ENCODE peak calls at places on chromosomes 7 and 10, in four cellular contexts. O, W, I and X are unnamed samples.

GRCh38 chr7:31540786-31541185 is 26.9 kb downstream of the ITPRID1 start:
- DNase-seq in I (no peak), W (no peak), O (no peak), X (no peak)

GRCh38 chr7:153381275-153382119 is 621.9 kb downstream of the ACTR3B start:
- DNase-seq in I (no peak), O (no peak), W (no peak), X (peak)

GRCh38 chr10:86285136-86285790 is 81.3 kb downstream of the GRID1 start:
- DNase-seq in W (no peak), I (no peak), O (no peak), X (no peak)

GRCh38 chr10:58577394-58577793 is 64.7 kb downstream of the BICC1 start:
- DNase-seq in O (no peak), I (peak), W (no peak), X (no peak)

GRCh38 chr7:23285657-23286646 is 13.2 kb upstream of the MALSU1 start:
- DNase-seq in I (no peak), W (no peak), O (no peak), X (no peak)

GRCh38 chr7:93194368-93194767 is 31.9 kb downstream of the HEPACAM2 start:
- DNase-seq in W (no peak), O (no peak), I (peak), X (no peak)

GRCh38 chr7:106679153-106679931 is 18.4 kb upstream of the CCDC71L start:
- DNase-seq in W (peak), I (peak), O (peak), X (peak)

GRCh38 chr7:110754649-110755048 is 336.3 kb upstream of the LRRN3 start:
- DNase-seq in W (no peak), I (no peak), O (no peak), X (no peak)

GRCh38 chr7:102287465-102288146 is 938 bp downstream of the SH2B2 start:
- DNase-seq in W (no peak), O (no peak), I (peak), X (no peak)

GRCh38 chr10:67606572-67606971 is 89.4 kb downstream of the CTNNA3 start:
- DNase-seq in I (peak), O (peak), W (no peak), X (no peak)

GRCh38 chr7:114412548-114412947 is 2.1 kb upstream of the FOXP2 start:
- DNase-seq in O (no peak), W (no peak), I (no peak), X (no peak)

GRCh38 chr7:155129186-155129585 is 59.1 kb downstream of the HTR5A start:
- DNase-seq in I (no peak), W (no peak), O (no peak), X (no peak)

DNA sequence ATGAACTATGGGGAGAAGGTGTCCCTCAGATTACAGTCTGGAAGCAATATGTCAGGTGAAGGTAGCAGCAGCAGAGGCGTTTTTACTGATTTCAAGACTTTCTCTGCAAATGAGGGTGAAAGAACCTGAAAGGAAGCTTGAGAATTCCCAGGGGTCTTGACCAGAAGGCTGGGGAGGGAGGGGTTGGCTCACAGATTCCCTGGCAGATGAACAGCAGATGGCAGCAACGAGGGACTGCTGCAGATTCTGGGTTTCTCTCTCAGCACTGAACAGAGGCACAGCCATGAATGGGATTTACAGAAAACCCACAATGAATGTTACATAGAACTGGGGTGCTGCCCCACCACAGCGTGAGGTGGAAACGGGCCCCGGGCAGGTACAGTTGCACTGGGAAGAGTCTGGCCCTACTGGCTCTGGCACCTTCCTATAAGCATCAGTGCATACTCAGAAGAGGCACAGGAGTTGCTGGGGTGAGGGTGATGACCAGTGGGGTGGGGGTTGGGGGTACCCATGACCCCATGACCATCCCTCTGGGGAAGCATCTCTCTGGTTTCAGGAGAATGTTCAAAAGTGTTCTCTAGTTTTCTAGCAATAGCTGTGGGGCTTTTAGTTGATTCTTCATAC is 317.8 kb downstream of the SH2D4B start:
- DNase-seq in I (peak), O (no peak), W (peak), X (peak)
- TF ChIP-seq CTCF in I (peak), O (no peak), W (peak), X (peak)

GRCh38 chr7:36291387-36292316 is 98.0 kb upstream of the ANLN start:
- DNase-seq in I (peak), O (peak), W (peak), X (peak)

GRCh38 chr7:36297364-36298009 is 92.2 kb upstream of the ANLN start:
- DNase-seq in O (no peak), W (no peak), I (no peak), X (no peak)

GRCh38 chr7:36296284-36296683 is 93.4 kb upstream of the ANLN start:
- DNase-seq in I (no peak), O (no peak), W (no peak), X (no peak)

GRCh38 chr7:36298145-36298544 is 91.5 kb upstream of the ANLN start:
- DNase-seq in I (no peak), W (no peak), O (no peak), X (no peak)

DNA sequence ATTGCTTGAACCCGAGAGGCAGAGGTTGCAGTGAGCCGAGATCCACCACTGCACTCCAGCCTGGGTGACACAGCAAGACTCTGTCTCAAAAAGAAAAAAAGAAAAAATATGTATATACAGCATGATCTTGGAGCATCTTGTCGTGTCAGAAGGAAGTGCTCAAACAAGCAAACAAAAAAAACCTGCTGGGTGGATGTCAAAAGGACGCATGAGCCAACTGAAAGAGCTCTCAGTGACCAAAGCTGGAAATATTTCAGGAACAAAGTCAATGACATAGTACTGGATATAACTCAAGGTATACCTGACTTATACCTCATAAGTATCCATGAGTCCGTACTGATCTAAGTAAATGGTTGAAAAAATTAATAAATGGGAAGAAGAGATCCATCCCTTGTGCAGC is 94.6 kb upstream of the ANLN start:
- DNase-seq in O (no peak), I (no peak), W (no peak), X (no peak)
- TF ChIP-seq CTCF in O (no peak), I (no peak), W (no peak), X (no peak)

GRCh38 chr7:135382162-135382561 is 127.7 kb downstream of the CNOT4 start:
- DNase-seq in W (no peak), O (no peak), I (no peak), X (no peak)
- TF ChIP-seq CTCF in W (no peak), O (no peak), I (no peak), X (no peak)

GRCh38 chr10:3080608-3081007 is 13.3 kb downstream of the PFKP start:
- DNase-seq in O (peak), I (no peak), W (no peak), X (no peak)
- TF ChIP-seq CTCF in O (no peak), I (peak), W (no peak), X (no peak)

GRCh38 chr7:818031-818699 is 14.1 kb upstream of the SUN1 start:
- DNase-seq in W (no peak), I (peak), O (peak), X (peak)
- TF ChIP-seq CTCF in W (no peak), I (peak), O (peak), X (peak)

DNA sequence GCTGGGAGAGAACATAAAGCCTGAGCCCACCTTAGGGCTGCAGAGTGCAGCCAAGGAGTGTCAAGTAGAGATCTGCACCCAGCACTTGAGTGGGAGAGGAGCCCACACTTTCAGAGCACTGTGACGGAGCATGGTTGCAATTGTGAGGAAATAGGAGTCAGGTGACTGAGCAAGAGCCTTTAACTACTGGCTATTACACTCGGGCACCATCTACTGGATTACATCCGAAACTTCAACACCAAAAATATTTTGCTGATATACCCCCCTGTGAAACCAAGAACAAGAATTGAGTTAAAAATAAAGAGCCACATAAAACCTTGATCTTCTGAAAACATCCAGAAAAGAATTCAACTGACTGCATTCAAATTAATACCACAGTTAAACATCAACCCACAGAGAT is 657.9 kb downstream of the NXPH1 start:
- DNase-seq in W (no peak), O (no peak), I (no peak), X (peak)
- TF ChIP-seq CTCF in W (no peak), O (no peak), I (no peak), X (peak)

GRCh38 chr10:62790019-62790555 is 14.4 kb upstream of the ADO start:
- DNase-seq in I (no peak), O (no peak), W (no peak), X (no peak)
- TF ChIP-seq CTCF in I (no peak), O (no peak), W (no peak), X (no peak)

GRCh38 chr10:62442894-62443674 is 68.9 kb downstream of the ZNF365 start:
- DNase-seq in I (no peak), O (no peak), W (no peak), X (no peak)
- TF ChIP-seq CTCF in I (no peak), O (no peak), W (no peak), X (no peak)